ENCODE peak calls at places on chromosomes 4 and X, in seven cellular contexts. C is colonic mucosa; I is heart right ventricle; B is effector memory CD4-positive, alpha-beta T cell; A is right atrium auricular region; F is naive thymus-derived CD4-positive, alpha-beta T cell; X is pancreas. R is an unnamed sample.

GRCh38 chr4:166198921-166199320 is 325.9 kb downstream of the TLL1 start:
- DNase-seq in X (no peak), I (no peak), F (no peak), B (no peak), C (no peak), A (no peak), R (no peak)

GRCh38 chrX:16870861-16871584 is 861 bp upstream of the RBBP7 start:
- DNase-seq in B (no peak), I (peak; percentile 4), F (no peak), A (no peak), X (peak; percentile 75), C (peak; percentile 27), R (no peak)

GRCh38 chrX:151702741-151703352 is 7.6 kb downstream of the PRRG3 start:
- DNase-seq in F (no peak), C (no peak), X (no peak), I (no peak), B (no peak), A (no peak), R (no peak)

GRCh38 chr4:76634239-76634638 is 199.2 kb downstream of the SHROOM3 start:
- DNase-seq in C (no peak), I (no peak), F (no peak), X (no peak), A (no peak), B (no peak), R (peak; percentile 66)

GRCh38 chr4:113576947-113577678 is 184.4 kb downstream of the CAMK2D start:
- DNase-seq in F (no peak), C (no peak), B (no peak), X (no peak), A (no peak), I (no peak), R (no peak)

GRCh38 chr4:127642169-127642568 is 9.4 kb downstream of the INTU start:
- DNase-seq in X (no peak), A (no peak), F (no peak), C (no peak), I (no peak), B (no peak), R (no peak)

GRCh38 chr4:149910604-149911367 is 95.1 kb upstream of the IQCM start:
- DNase-seq in B (no peak), I (no peak), C (peak; percentile 60), F (no peak), X (no peak), A (no peak), R (no peak)

GRCh38 chrX:10636337-10636736 is 16.0 kb upstream of the MID1 start:
- DNase-seq in A (no peak), X (no peak), I (peak; percentile 34), B (no peak), F (no peak), C (peak; percentile 25), R (peak; percentile 39)

GRCh38 chrX:7263961-7264360 is 116.0 kb upstream of the PUDP start:
- DNase-seq in X (no peak), B (no peak), C (no peak), A (no peak), F (no peak), I (no peak), R (no peak)

GRCh38 chr4:48047421-48047844 is 30.9 kb downstream of the NIPAL1 start:
- DNase-seq in B (peak; percentile 28), I (no peak), A (no peak), C (peak; percentile 36), X (no peak), F (peak; percentile 25), R (no peak)

GRCh38 chr4:110808371-110808878 is 185.5 kb upstream of the PITX2 start:
- DNase-seq in B (no peak), C (no peak), A (no peak), F (no peak), I (no peak), X (no peak), R (no peak)

GRCh38 chrX:41105005-41105404 is 19.8 kb downstream of the USP9X start:
- DNase-seq in F (no peak), B (no peak), X (no peak), A (no peak), C (no peak), I (no peak), R (no peak)

GRCh38 chrX:41108007-41108683 is 22.9 kb downstream of the USP9X start:
- DNase-seq in C (no peak), A (no peak), B (no peak), X (no peak), F (no peak), I (no peak), R (no peak)

GRCh38 chrX:41110801-41111625 is 25.8 kb downstream of the USP9X start:
- DNase-seq in X (no peak), B (no peak), A (no peak), I (no peak), F (no peak), C (no peak), R (no peak)

DNA sequence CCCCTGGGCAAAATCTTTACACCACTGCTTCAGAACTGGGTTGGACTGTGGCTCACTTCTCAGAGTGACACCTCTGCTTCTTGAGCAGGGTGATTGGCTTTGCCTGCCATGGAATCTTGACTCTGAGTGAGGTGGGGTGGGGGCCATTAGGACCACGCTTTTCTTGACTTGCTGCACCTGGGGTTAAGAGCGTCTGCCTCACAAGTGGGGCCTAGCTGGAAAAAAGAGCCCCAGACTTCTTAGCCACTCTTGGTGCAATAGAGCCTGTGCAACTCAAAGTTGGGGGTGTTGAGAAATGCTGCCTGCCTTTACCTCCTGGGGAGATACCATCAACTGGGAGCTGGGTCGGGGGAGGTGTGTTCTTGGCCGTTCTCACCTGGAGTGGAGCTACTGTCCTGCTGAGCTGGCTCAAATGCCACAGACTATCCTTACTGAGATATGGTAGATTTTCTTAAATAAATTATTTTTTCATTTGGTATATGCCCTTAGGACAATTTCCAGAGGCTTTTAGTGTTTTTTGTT is 23.5 kb downstream of the USP9X start:
- DNase-seq in B (no peak), X (no peak), A (no peak), C (no peak), F (no peak), I (no peak), R (no peak)
- H3K4me1 ChIP-seq in B (peaks cover 7% of the 10 kb centered on the region), X (peaks cover 16% of the 10 kb centered on the region), A (peaks cover 33% of the 10 kb centered on the region), C (no peaks in the 10 kb centered on the region), F (peaks cover 21% of the 10 kb centered on the region), I (peaks cover 51% of the 10 kb centered on the region), R (no peaks in the 10 kb centered on the region)

GRCh38 chrX:153336128-153336894 is 2.4 kb downstream of the ZNF275 start:
- DNase-seq in X (no peak), I (no peak), B (no peak), A (peak; percentile 16), C (no peak), F (peak; percentile 9), R (no peak)
- H3K27ac ChIP-seq in X (no peak overlapping the region), I (no peak overlapping the region), B (no peak overlapping the region), A (no peak overlapping the region), C (no peak overlapping the region), F (peak overlapping the region; percentile 82), R (no peak overlapping the region)

GRCh38 chr4:147955827-147956565 is 224.1 kb downstream of the ARHGAP10 start:
- DNase-seq in B (no peak), C (no peak), A (no peak), F (no peak), I (no peak), X (no peak), R (no peak)
- H3K4me3 ChIP-seq in B (no peak overlapping the region), C (no peak overlapping the region), A (no peak overlapping the region), F (no peak overlapping the region), I (no peak overlapping the region), X (no peak overlapping the region), R (no peak overlapping the region)

GRCh38 chrX:136202889-136203288 is 48.3 kb downstream of the MAP7D3 start:
- DNase-seq in F (no peak), X (no peak), B (no peak), C (no peak), A (no peak), I (no peak), R (no peak)
- H3K4me1 ChIP-seq in F (peaks cover 28% of the 10 kb centered on the region), X (no peaks in the 10 kb centered on the region), B (peaks cover 10% of the 10 kb centered on the region), C (no peaks in the 10 kb centered on the region), A (peaks cover 49% of the 10 kb centered on the region), I (peaks cover 28% of the 10 kb centered on the region), R (peaks cover 39% of the 10 kb centered on the region)

GRCh38 chr4:187236491-187236890 is 512.8 kb upstream of the FAT1 start:
- DNase-seq in B (no peak), F (no peak), C (no peak), I (no peak), X (no peak), A (no peak), R (peak; percentile 87)

GRCh38 chr4:187232796-187233195 is 509.1 kb upstream of the FAT1 start:
- DNase-seq in I (no peak), B (no peak), C (no peak), A (no peak), X (no peak), F (no peak), R (no peak)

GRCh38 chr4:187232201-187232600 is 508.5 kb upstream of the FAT1 start:
- DNase-seq in I (no peak), A (no peak), C (no peak), F (no peak), B (no peak), X (no peak), R (no peak)

GRCh38 chr4:187238646-187239045 is 515.0 kb upstream of the FAT1 start:
- DNase-seq in C (no peak), A (no peak), I (no peak), F (no peak), B (no peak), X (no peak), R (no peak)

DNA sequence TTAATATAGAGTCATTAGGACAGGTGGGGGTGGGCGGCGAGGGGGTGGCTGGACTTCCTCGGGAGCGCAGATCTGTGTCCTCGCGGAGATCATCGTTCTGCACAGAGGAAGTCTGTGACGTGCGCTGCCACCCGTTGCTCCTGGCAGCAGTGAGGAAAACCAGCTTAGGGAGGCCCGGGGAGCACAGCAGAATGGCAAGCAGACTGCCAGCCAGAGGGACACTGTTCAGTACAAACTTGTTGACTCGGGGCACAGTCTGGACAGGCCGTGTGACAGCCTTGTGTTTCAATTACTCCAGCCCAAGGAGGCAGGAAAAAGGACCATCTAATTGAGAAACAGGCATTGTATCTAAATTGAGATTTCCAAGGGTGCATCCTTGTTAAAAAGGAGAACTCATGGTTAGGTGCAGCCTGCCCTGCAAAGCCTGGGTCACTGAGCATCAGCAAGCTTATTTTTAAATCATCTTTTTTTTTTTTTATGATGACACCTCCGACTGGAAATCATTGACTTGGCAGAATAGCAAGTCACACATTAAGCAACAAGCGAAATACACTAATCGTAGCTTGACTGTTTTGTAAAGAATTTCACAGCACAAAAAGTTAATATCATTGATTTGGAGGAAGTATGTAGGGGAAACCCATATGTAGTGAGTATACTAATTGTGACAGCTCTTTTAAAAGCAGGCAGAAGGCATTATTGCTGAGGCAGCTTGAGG is 512.0 kb upstream of the FAT1 start:
- DNase-seq in A (no peak), F (no peak), X (no peak), C (no peak), B (no peak), I (no peak), R (peak; percentile 22)
- H3K27ac ChIP-seq in A (no peak overlapping the region), F (no peak overlapping the region), X (no peak overlapping the region), C (no peak overlapping the region), B (no peak overlapping the region), I (no peak overlapping the region), R (peak overlapping the region; percentile 84)